ENCODE peak calls at places on chromosomes 1 and 21, in six cellular contexts. M, H, V, Y, O and B are unnamed samples.

GRCh38 chr1:168613689-168614655 is 37.6 kb downstream of the XCL1 start:
- DNase-seq in H (no peak), V (no peak), M (peak), O (no peak), Y (peak), B (no peak)

GRCh38 chr1:214044438-214045214 is 56.9 kb downstream of the PROX1 start:
- DNase-seq in O (no peak), Y (no peak), V (no peak), M (no peak), H (no peak), B (no peak)

GRCh38 chr1:173682174-173682573 is 12.5 kb upstream of the ANKRD45 start:
- DNase-seq in M (no peak), Y (no peak), V (no peak), H (no peak), O (no peak), B (no peak)

GRCh38 chr1:194045416-194045815 is 859.0 kb upstream of the B3GALT2 start:
- DNase-seq in M (no peak), Y (peak), V (peak), H (no peak), O (no peak), B (no peak)

GRCh38 chr1:232965912-232966217 is 15.5 kb downstream of the NTPCR start:
- DNase-seq in M (no peak), O (no peak), Y (no peak), V (no peak), H (no peak), B (no peak)

GRCh38 chr1:84377480-84378095 is 20.7 kb upstream of the DNASE2B start:
- DNase-seq in Y (peak), O (no peak), V (peak), M (no peak), H (no peak), B (no peak)

GRCh38 chr1:182426442-182427430 is 23.2 kb upstream of the RGSL1 start:
- DNase-seq in M (no peak), O (no peak), H (no peak), V (no peak), Y (no peak), B (no peak)

GRCh38 chr1:172928412-172928811 is 122.3 kb downstream of the TNFSF18 start:
- DNase-seq in M (no peak), H (no peak), O (no peak), V (no peak), Y (no peak), B (no peak)

GRCh38 chr1:92274939-92275338 is 23.8 kb downstream of the GLMN start:
- DNase-seq in V (no peak), M (no peak), Y (no peak), H (no peak), O (no peak), B (no peak)

GRCh38 chr1:38095337-38096030 is 48.9 kb upstream of the POU3F1 start:
- DNase-seq in V (no peak), M (no peak), O (no peak), H (no peak), Y (no peak), B (no peak)

GRCh38 chr1:223543559-223543958 is 121.9 kb downstream of the CAPN8 start:
- DNase-seq in O (no peak), H (no peak), V (no peak), M (no peak), Y (no peak), B (no peak)

GRCh38 chr1:204846546-204846945 is 24.1 kb upstream of the NFASC start:
- DNase-seq in H (no peak), M (no peak), O (no peak), V (no peak), Y (no peak), B (no peak)

GRCh38 chr1:204549313-204549712 is 33.1 kb downstream of the MDM4 start:
- DNase-seq in M (no peak), O (no peak), Y (no peak), V (no peak), H (no peak), B (no peak)

GRCh38 chr1:223820976-223821375 is 24.8 kb downstream of the TP53BP2 start:
- DNase-seq in O (no peak), Y (no peak), M (no peak), V (no peak), H (no peak), B (no peak)

GRCh38 chr1:117447661-117448060 is 80.4 kb downstream of the MAN1A2 start:
- DNase-seq in H (no peak), V (no peak), O (no peak), M (no peak), Y (peak), B (no peak)

GRCh38 chr1:212827377-212827776 is 20.1 kb downstream of the SPATA45 start:
- DNase-seq in V (no peak), Y (no peak), M (no peak), O (no peak), H (no peak), B (no peak)

GRCh38 chr21:28602581-28602980 is 390.1 kb downstream of the LTN1 start:
- DNase-seq in M (no peak), V (no peak), Y (no peak), O (no peak), H (no peak), B (no peak)

GRCh38 chr1:159190441-159190840 is 14.2 kb upstream of the ACKR1 start:
- DNase-seq in V (no peak), O (no peak), H (no peak), M (no peak), Y (no peak), B (no peak)

GRCh38 chr1:70486676-70487470 is 75.8 kb downstream of the CTH start:
- DNase-seq in V (no peak), Y (peak), M (no peak), O (no peak), H (peak), B (no peak)

GRCh38 chr1:232305020-232305419 is 324.9 kb downstream of the SIPA1L2 start:
- DNase-seq in O (no peak), H (no peak), V (no peak), M (no peak), Y (no peak), B (no peak)

GRCh38 chr1:29575826-29576225 is 339.5 kb downstream of the PTPRU start:
- DNase-seq in O (no peak), M (no peak), Y (no peak), V (no peak), H (no peak), B (no peak)

GRCh38 chr1:9825101-9826074 is 1.6 kb upstream of the CLSTN1 start:
- DNase-seq in Y (peak), O (no peak), V (no peak), H (no peak), M (no peak), B (no peak)

GRCh38 chr1:143735764-143736461 is 235.9 kb downstream of the FAM72C start:
- DNase-seq in O (no peak), M (no peak), V (no peak), Y (no peak), H (no peak), B (no peak)

GRCh38 chr1:43235451-43236121 is 34.2 kb upstream of the TMEM125 start:
- DNase-seq in O (no peak), Y (no peak), V (no peak), H (no peak), M (peak), B (no peak)

GRCh38 chr1:12556368-12556930 is 61.6 kb downstream of the DHRS3 start:
- DNase-seq in Y (peak), V (no peak), O (no peak), H (peak), M (peak), B (no peak)

GRCh38 chr21:45853703-45854342 is 127.7 kb upstream of the COL6A1 start:
- DNase-seq in Y (no peak), H (peak), M (no peak), V (no peak), O (no peak), B (peak)

GRCh38 chr1:88462481-88463261 is 221.4 kb upstream of the PKN2 start:
- DNase-seq in Y (peak), V (no peak), H (no peak), M (peak), O (no peak), B (no peak)
- TF ChIP-seq CTCF in Y (no peak), V (no peak), H (no peak), M (peak), O (no peak), B (no peak)

GRCh38 chr1:40625076-40625475 is 40.4 kb downstream of the RIMS3 start:
- DNase-seq in Y (peak), M (peak), H (no peak), O (peak), V (no peak), B (no peak)
- TF ChIP-seq CTCF in Y (peak), M (peak), H (no peak), O (peak), V (peak), B (peak)

GRCh38 chr1:107750364-107750959 is 214.5 kb downstream of the VAV3 start:
- DNase-seq in Y (peak), H (no peak), M (no peak), O (peak), V (peak), B (no peak)
- TF ChIP-seq CTCF in Y (peak), H (no peak), M (peak), O (peak), V (peak), B (peak)

GRCh38 chr1:226568077-226568831 is 19.7 kb downstream of the STUM start:
- DNase-seq in O (peak), Y (peak), H (no peak), V (no peak), M (peak), B (no peak)
- TF ChIP-seq CTCF in O (peak), Y (peak), H (no peak), V (peak), M (peak), B (peak)